ENCODE peak calls at places on chromosomes 7 and 10, in six cellular contexts. M is HepG2, R is sigmoid colon, W is HL-60, C is SK-N-SH, F is stomach. J is an unnamed sample.

GRCh38 chr10:125768217-125768616 is 7.4 kb downstream of the MMP21 start:
- DNase-seq in R (no peak), M (no peak), W (no peak), F (no peak), C (peak), J (no peak)

GRCh38 chr10:21315321-21316220 is 209.9 kb downstream of the SKIDA1 start:
- DNase-seq in C (peak), M (peak), R (peak), F (peak), W (no peak), J (no peak)

GRCh38 chr10:124125305-124126116 is 32.1 kb upstream of the CHST15 start:
- DNase-seq in W (no peak), M (peak), F (no peak), C (no peak), R (no peak), J (no peak)

GRCh38 chr7:116180302-116180701 is 30.0 kb upstream of the TES start:
- DNase-seq in W (peak), C (peak), R (no peak), F (no peak), M (peak), J (no peak)

GRCh38 chr10:24713086-24713485 is 10.6 kb downstream of the ARHGAP21 start:
- DNase-seq in C (no peak), F (no peak), R (no peak), M (no peak), W (no peak), J (no peak)

GRCh38 chr7:39892361-39892760 is 57.7 kb upstream of the CDK13 start:
- DNase-seq in M (no peak), C (no peak), R (no peak), F (no peak), W (no peak), J (no peak)

GRCh38 chr10:60305394-60305892 is 84.2 kb downstream of the ANK3 start:
- DNase-seq in C (peak), R (no peak), W (no peak), M (no peak), F (no peak), J (no peak)

GRCh38 chr7:129134356-129134972 is 10.0 kb upstream of the TSPAN33 start:
- DNase-seq in M (no peak), W (peak), F (no peak), R (no peak), C (no peak), J (no peak)

GRCh38 chr7:116704650-116705049 is 32.7 kb downstream of the MET start:
- DNase-seq in R (no peak), M (no peak), C (no peak), F (no peak), W (no peak), J (no peak)

GRCh38 chr7:41628926-41629325 is 74.0 kb downstream of the INHBA start:
- DNase-seq in M (no peak), W (no peak), C (no peak), R (no peak), F (no peak), J (no peak)

GRCh38 chr7:84904561-84904960 is 282.3 kb downstream of the SEMA3D start:
- DNase-seq in M (no peak), C (no peak), F (no peak), R (no peak), W (no peak), J (no peak)

GRCh38 chr10:132709471-132709951 is 76.4 kb downstream of the NKX6-2 start:
- DNase-seq in F (no peak), W (no peak), M (no peak), C (no peak), R (peak), J (no peak)

GRCh38 chr10:97920865-97921264 is 71.2 kb downstream of the GOLGA7B start:
- DNase-seq in W (no peak), C (no peak), M (no peak), F (no peak), R (no peak), J (no peak)

GRCh38 chr10:32256613-32257437 is 90.1 kb downstream of the EPC1 start:
- DNase-seq in F (peak), M (peak), C (peak), W (peak), R (peak), J (peak)
- TF ChIP-seq POLR2AphosphoS5 in F (no peak), M (no peak), C (no peak), W (no peak), R (no peak), J (no peak)

DNA sequence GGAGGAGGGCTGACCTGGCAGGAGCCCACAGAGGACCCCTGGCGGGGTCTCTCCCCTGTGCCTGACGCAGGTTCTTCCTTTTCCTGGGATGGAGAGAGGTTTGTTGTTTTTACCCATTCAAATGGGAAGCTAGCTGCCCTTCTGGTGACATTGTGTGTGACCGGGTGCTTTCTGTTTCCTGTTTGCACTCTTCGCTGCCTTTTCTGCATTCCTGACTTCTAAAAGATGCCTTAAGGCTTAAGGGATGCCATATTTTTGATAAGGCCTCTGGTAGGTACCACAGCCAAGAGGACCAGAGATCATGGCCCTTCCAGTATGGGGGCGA is 20.3 kb downstream of the ZNF783 start:
- DNase-seq in R (no peak), C (no peak), F (no peak), W (no peak), M (no peak), J (no peak)
- TF ChIP-seq POLR2AphosphoS5 in R (no peak), C (no peak), F (no peak), W (no peak), M (no peak), J (no peak)

DNA sequence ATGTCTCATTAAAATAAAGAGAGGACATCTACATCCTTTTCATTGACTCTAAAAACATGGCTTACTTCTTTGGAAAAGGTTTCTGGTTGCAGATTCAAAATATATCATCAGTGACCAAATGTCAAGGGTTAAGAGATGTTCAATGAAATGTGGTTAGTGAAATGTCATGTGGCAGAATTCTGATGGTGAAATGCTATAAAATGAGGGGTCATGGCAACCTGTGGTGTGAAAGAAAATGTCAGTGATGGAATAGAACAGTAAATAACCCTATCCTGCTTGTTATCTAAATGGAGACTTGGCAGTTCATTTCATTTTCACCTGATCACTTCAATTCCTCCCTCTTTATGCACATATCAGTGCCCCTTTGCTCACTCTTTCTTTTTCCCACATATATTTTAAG is 79.4 kb downstream of the TFPI2 start:
- DNase-seq in C (no peak), W (no peak), F (no peak), R (no peak), M (no peak), J (no peak)
- TF ChIP-seq POLR2AphosphoS5 in C (no peak), W (no peak), F (no peak), R (no peak), M (no peak), J (no peak)

DNA sequence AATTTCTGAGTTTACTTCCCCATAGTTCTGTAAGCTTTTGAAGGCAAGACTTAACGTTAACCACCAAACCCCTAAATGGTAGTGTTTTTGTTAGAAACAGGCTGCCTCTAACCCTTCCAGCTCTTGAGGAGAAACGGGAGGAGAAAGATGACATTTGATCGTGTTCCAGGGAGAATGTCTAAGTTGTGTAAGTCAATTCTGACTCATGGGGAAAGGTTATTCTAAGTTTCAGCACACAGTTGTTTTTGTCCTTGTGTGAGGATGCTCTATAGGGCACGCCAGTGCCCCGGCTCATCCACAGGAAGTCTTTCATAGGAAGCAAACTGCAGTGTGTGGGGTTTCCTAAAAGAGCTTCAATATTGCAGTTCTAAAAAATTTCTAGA is 638.1 kb upstream of the IGFBP3 start:
- DNase-seq in F (no peak), R (no peak), M (no peak), W (no peak), C (no peak), J (no peak)
- TF ChIP-seq POLR2AphosphoS5 in F (no peak), R (no peak), M (no peak), W (no peak), C (no peak), J (no peak)

DNA sequence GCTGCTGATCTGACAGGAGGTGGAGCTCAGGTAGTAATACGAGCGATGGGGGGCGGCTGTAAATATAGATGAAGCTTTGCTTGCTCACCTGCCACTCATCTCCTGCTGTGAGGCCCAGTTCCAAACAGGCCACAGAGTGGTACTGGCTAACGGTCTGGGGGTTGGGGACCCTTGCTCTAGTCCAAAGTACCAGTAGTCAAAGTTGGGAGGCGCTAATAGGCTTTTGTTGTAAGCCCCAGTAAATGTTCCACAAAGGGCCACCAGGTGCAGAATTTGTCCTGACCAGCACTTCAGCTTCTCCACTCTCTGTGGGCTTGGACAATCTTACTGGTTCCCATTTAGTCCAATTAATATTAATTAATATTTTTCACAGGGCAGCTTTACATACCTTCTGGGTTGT is 206.6 kb downstream of the ACTR3B start:
- DNase-seq in C (no peak), F (no peak), R (no peak), M (no peak), W (no peak), J (no peak)
- TF ChIP-seq POLR2AphosphoS5 in C (no peak), F (no peak), R (no peak), M (no peak), W (no peak), J (no peak)

GRCh38 chr7:17299477-17299991 is 1.1 kb downstream of the AHR start:
- DNase-seq in C (no peak), W (peak), M (no peak), R (no peak), F (no peak), J (peak)

GRCh38 chr7:17298102-17298839 is at the start of gene AHR:
- DNase-seq in M (peak), W (peak), F (peak), R (peak), C (peak), J (peak)

GRCh38 chr7:17300012-17300411 is 1.6 kb downstream of the AHR start:
- DNase-seq in M (no peak), W (no peak), C (no peak), F (no peak), R (no peak), J (no peak)

GRCh38 chr7:17297243-17297642 is 1.2 kb upstream of the AHR start:
- DNase-seq in R (no peak), C (no peak), W (no peak), M (no peak), F (no peak), J (no peak)

GRCh38 chr7:17298840-17299476 is 506 bp downstream of the AHR start:
- DNase-seq in F (peak), W (peak), C (peak), R (peak), M (no peak), J (peak)
- TF ChIP-seq POLR2AphosphoS5 in F (no peak), W (no peak), C (no peak), R (no peak), M (no peak), J (no peak)

J was measured in transverse colon.